ENCODE peak calls at places on chromosome 6, in four cellular contexts. L is GM23338, O is PC-3, P is MM.1S. Q is an unnamed sample.

GRCh38 chr6:134937426-134937825 is 12.5 kb downstream of the ALDH8A1 start:
- DNase-seq in P (no peak), O (no peak), L (no peak), Q (no peak)

GRCh38 chr6:52495859-52496396 is 75.8 kb downstream of the EFHC1 start:
- DNase-seq in P (no peak), L (no peak), O (no peak), Q (no peak)

GRCh38 chr6:166633732-166634535 is 6.9 kb upstream of the RPS6KA2 start:
- DNase-seq in P (peak; percentile 73), L (no peak), O (peak; percentile 47), Q (no peak)

GRCh38 chr6:88380083-88380482 is 213.9 kb upstream of the CNR1 start:
- DNase-seq in O (peak; percentile 80), L (no peak), P (no peak), Q (no peak)

GRCh38 chr6:93040375-93040774 is 379.0 kb downstream of the EPHA7 start:
- DNase-seq in L (no peak), O (peak; percentile 28), P (no peak), Q (no peak)

GRCh38 chr6:150922137-150922536 is 56.6 kb downstream of the MTHFD1L start:
- DNase-seq in L (no peak), P (no peak), O (peak; percentile 64), Q (no peak)

GRCh38 chr6:122736166-122736565 is 43.4 kb upstream of the FABP7 start:
- DNase-seq in O (peak; percentile 36), P (no peak), L (no peak), Q (no peak)

GRCh38 chr6:69780585-69781178 is 16.1 kb downstream of the LMBRD1 start:
- DNase-seq in O (peak; percentile 65), L (no peak), P (no peak), Q (peak; percentile 61)

GRCh38 chr6:51199272-51199671 is 380.6 kb downstream of the TFAP2B start:
- DNase-seq in O (no peak), P (no peak), L (no peak), Q (no peak)

GRCh38 chr6:46130665-46131064 is 876 bp downstream of the ENPP4 start:
- DNase-seq in P (no peak), L (no peak), O (peak; percentile 10), Q (no peak)

GRCh38 chr6:136761227-136761922 is 30.9 kb downstream of the MAP3K5 start:
- DNase-seq in P (peak; percentile 52), L (no peak), O (no peak), Q (no peak)
- TF ChIP-seq EZH2phosphoT487 in P (no peak), L (no peak), O (no peak), Q (no peak)

GRCh38 chr6:6604566-6604965 is 16.0 kb downstream of the LY86 start:
- DNase-seq in O (no peak), P (no peak), L (no peak), Q (no peak)

GRCh38 chr6:6605873-6606272 is 17.4 kb downstream of the LY86 start:
- DNase-seq in L (no peak), O (no peak), P (no peak), Q (no peak)

GRCh38 chr6:6600865-6601264 is 12.3 kb downstream of the LY86 start:
- DNase-seq in P (no peak), L (no peak), O (peak; percentile 29), Q (no peak)

GRCh38 chr6:6603317-6603716 is 14.8 kb downstream of the LY86 start:
- DNase-seq in P (no peak), O (no peak), L (no peak), Q (no peak)

DNA sequence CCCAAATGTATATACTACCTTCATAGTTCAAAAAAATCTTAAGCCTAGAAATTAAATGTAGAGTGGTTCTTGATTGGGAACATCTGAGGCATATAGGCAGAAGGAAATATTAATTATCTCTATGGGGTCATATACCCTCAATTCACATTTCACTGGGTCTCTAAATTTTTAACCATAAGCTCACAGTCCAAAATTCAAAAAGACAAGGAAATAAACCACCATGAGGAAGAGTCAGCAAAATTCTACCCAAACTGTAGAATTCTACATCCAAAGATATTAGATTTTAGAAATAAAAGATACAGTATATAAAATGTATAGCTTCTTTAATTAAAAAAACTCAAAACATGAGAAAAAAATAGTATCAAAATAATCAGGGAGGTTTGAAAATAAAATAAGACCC is 15.5 kb downstream of the LY86 start:
- DNase-seq in O (no peak), L (no peak), P (no peak), Q (no peak)
- TF ChIP-seq EZH2phosphoT487 in O (no peak), L (no peak), P (no peak), Q (no peak)

DNA sequence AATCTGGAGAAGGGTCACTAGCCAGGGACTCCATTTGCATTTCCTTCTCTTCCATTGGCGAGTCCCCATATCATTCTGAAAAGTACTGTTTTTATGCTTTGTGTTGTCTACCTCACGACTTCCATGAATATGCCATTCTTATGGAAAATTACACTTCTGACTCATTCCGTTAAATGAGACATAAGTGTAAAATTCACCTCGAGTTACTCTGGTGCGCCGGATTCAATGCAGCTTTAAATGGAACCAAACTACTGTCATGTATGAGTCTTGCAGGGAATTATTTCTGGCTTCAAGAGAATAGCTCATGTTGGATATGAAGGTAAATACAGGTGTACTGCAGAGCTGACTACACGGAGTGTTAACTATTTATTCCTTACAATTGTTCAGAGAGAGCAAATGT is 99.2 kb downstream of the PDE7B start:
- DNase-seq in O (no peak), P (no peak), L (no peak), Q (no peak)
- TF ChIP-seq EZH2phosphoT487 in O (no peak), P (no peak), L (no peak), Q (no peak)

DNA sequence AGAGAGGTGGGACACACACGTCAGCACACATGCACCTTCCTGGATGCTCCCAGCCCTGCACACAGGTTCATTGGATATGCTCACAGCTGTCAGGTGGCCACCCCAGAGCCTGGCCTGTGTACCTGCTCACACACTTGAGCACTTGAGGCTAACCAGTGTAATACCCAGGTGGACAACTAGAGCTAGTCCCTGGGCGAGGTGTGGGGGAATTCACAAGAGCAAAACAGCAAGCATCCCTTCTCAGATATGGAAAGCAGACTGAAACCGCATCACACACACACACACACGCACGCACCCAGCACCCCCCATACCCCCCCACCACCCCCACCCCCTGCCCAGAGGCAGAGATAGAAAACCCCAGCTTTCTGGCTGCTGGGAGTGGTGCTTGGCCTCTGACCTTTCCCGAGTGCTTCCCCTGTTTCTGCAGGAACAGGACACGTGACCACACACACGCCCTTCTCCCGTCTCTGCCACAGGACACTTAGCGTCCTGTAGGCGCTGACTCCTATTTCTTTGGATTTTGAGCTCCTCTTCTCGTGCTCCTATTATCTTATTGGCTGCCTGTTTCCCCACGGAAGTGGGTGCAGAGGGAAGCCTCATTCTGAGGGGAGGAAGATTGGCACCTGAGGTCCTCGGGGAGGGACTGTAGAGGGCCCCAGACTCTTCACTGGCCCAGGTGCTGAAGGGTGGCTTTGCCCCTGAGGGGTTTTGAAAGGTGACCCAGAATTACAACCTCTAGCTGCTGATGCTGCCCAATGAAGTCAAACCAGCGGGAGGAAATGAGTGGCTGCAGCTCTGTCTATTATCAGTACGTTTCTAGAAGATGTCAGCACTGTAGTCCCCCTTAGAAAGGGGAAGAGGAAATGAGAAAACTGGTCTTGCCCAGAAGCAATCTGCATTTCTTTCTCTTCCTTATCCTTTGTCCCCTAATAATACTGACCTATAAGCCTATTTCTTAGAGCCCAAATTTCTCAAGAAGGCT is 65.8 kb downstream of the SYTL3 start:
- DNase-seq in P (no peak), L (no peak), O (no peak), Q (no peak)
- TF ChIP-seq EZH2phosphoT487 in P (no peak), L (no peak), O (no peak), Q (no peak)

GRCh38 chr6:35678021-35678654 is 10.6 kb downstream of the FKBP5 start:
- DNase-seq in P (no peak), L (no peak), O (no peak), Q (no peak)
- TF ChIP-seq EZH2phosphoT487 in P (no peak), L (no peak), O (no peak), Q (no peak)

GRCh38 chr6:138987299-138987642 is 782 bp downstream of the REPS1 start:
- DNase-seq in L (peak; percentile 55), P (no peak), O (no peak), Q (no peak)

GRCh38 chr6:138989098-138989983 is 1.3 kb upstream of the REPS1 start:
- DNase-seq in O (no peak), P (no peak), L (no peak), Q (no peak)

GRCh38 chr6:138988469-138988834 is 399 bp upstream of the REPS1 start:
- DNase-seq in O (no peak), P (peak; percentile 33), L (no peak), Q (no peak)

GRCh38 chr6:138987643-138988468 is at the start of gene REPS1:
- DNase-seq in O (peak; percentile 83), P (peak; percentile 86), L (peak; percentile 96), Q (peak; percentile 96)

DNA sequence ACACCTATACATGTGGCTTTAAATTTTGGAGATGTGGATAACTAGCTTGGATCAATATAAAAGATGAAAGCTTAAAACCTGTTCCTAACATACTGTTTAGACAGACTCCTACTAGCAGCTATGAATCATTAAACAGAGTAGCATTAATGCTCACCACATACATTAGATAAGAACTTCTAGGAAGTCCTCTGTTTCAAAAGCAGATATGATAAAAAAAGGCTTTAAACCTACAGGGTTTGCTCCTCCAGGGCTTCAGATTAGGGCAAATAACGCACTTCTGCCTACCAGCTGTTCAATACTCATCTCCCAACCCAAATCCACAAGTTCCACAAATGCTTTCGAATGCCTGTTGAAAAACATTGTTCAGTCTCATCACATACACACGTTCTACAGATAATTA is 1.5 kb downstream of the REPS1 start:
- DNase-seq in P (no peak), O (peak; percentile 31), L (no peak), Q (no peak)
- TF ChIP-seq EZH2phosphoT487 in P (no peak), O (no peak), L (no peak), Q (no peak)

DNA sequence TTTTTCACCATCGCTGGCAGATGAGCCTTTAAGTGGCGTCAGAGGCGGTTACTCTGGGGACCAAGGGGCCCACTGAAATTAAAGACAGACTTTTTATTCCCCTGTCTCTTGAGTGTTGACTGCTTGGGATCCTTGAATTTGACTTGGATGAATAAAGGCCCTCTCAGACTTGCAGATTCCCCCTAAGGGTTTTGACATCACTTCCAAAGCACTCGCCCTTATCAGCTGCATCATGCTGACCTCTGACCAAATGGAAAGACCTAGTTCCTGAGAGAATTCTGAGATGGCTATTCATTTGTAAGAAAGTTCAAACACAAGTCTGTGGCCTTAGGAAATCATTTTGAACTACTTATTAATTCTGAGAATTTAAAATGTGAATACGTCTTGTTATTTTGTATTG is 13.5 kb upstream of the MOXD1 start:
- DNase-seq in L (no peak), P (no peak), O (no peak), Q (no peak)
- TF ChIP-seq EZH2phosphoT487 in L (no peak), P (no peak), O (no peak), Q (no peak)

DNA sequence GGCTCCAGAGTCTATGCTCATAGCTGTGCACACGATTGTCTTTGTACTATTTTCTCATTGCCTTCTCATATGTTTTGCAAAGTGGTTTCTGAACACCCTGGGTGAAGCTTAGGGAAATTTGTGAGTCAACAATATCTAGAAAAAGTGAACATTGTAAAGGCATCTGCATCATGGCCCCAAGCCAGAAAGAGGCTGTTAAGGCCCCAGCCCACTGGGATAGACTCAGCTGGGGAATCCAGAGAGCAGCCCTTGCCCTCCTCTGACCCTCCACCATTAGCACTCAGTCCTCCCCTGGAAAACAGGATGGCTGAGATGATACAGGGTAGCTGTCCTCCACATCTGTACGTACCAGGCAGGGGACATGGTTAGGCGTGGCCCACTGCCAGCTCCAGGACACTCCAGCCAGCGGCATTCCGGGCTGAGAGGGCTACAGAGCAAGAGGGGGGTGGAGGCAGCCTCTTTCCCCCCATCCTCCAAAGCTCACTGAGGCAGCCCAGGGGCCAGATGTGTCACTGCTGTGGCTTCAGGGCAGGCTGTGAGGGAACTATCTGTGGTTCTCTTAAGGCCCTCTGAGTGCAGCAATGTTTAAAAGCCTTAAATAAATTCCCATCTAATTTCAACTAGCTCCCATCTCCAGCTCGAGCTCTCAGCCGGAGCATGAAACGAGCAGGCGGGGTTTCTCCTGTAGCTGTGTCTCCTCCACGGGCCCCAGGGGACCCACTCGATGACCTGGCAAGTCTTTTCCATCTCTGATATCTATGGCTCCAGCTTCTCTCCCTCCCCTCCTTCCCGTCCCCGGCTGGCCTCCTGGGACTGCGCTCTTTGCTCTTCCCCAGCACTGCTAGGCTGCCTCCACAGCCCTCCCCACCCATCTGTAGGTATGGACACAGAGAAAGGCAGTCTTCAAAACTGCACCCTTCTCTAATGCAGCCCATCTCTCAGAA is 209.4 kb upstream of the LRFN2 start:
- DNase-seq in L (no peak), P (no peak), O (no peak), Q (peak; percentile 22)
- TF ChIP-seq EZH2phosphoT487 in L (no peak), P (no peak), O (no peak), Q (no peak)